ENCODE peak calls at places on chromosomes 11 and 22, in six cellular contexts. L is cardiac muscle cell, S is IMR-90, X is ovary, G is uterus, A is BE2C. I is an unnamed sample.

GRCh38 chr11:121152764-121153163 is 51.7 kb downstream of the TECTA start:
- DNase-seq in G (no peak), L (no peak), S (no peak), A (no peak), X (no peak), I (no peak)

GRCh38 chr11:57800444-57801184 is 39.0 kb downstream of the CTNND1 start:
- DNase-seq in A (no peak), G (no peak), X (no peak), L (peak; percentile 59), S (peak; percentile 74), I (no peak)

GRCh38 chr11:47412152-47412746 is 3.9 kb downstream of the SLC39A13 start:
- DNase-seq in A (peak; percentile 65), S (peak; percentile 26), G (no peak), L (peak; percentile 68), X (no peak), I (peak; percentile 76)

GRCh38 chr11:110761131-110761530 is 48.9 kb upstream of the ARHGAP20 start:
- DNase-seq in L (no peak), A (no peak), X (no peak), G (no peak), S (no peak), I (no peak)

GRCh38 chr11:78417175-78417887 is at the start of gene GAB2:
- DNase-seq in A (no peak), L (no peak), X (no peak), S (no peak), G (no peak), I (peak; percentile 2)

GRCh38 chr11:69931994-69932910 is 113.0 kb upstream of the FGF3 start:
- DNase-seq in L (no peak), S (no peak), G (no peak), X (no peak), A (peak; percentile 5), I (no peak)

GRCh38 chr11:130389315-130389935 is 39.0 kb downstream of the ADAMTS8 start:
- DNase-seq in G (no peak), S (no peak), A (no peak), X (no peak), L (no peak), I (no peak)

GRCh38 chr11:133163463-133164419 is 368.6 kb downstream of the OPCML start:
- DNase-seq in G (no peak), A (no peak), L (peak; percentile 71), S (peak; percentile 20), X (no peak), I (no peak)

GRCh38 chr22:36364255-36365019 is 23.3 kb downstream of the MYH9 start:
- DNase-seq in G (no peak), A (no peak), X (no peak), L (no peak), S (no peak), I (no peak)

GRCh38 chr22:21449531-21450319 is 17.5 kb upstream of the TMEM191C start:
- DNase-seq in G (peak; percentile 9), S (peak; percentile 13), X (no peak), L (no peak), A (peak; percentile 12), I (no peak)

GRCh38 chr11:72303179-72303578 is 59.2 kb upstream of the PHOX2A start:
- DNase-seq in G (no peak), L (no peak), A (no peak), X (no peak), S (no peak), I (no peak)

GRCh38 chr11:120663142-120663541 is 151.6 kb downstream of the GRIK4 start:
- DNase-seq in G (no peak), S (no peak), L (no peak), X (no peak), A (no peak), I (no peak)

GRCh38 chr11:2728663-2729332 is 29.0 kb upstream of the KCNQ1OT1 start:
- DNase-seq in G (no peak), A (no peak), S (no peak), L (no peak), X (no peak), I (no peak)

GRCh38 chr11:108210441-108210840 is 12.0 kb downstream of the NPAT start:
- DNase-seq in G (no peak), X (no peak), L (no peak), S (no peak), A (no peak), I (no peak)

GRCh38 chr22:45149671-45150070 is 14.1 kb upstream of the NUP50 start:
- DNase-seq in S (peak; percentile 78), L (no peak), A (no peak), X (no peak), G (no peak), I (no peak)

GRCh38 chr11:28058333-28058732 is 49.6 kb downstream of the KIF18A start:
- DNase-seq in G (no peak), X (no peak), L (peak; percentile 64), S (peak; percentile 51), A (no peak), I (no peak)

GRCh38 chr11:16891964-16892363 is 122.2 kb downstream of the PLEKHA7 start:
- DNase-seq in X (no peak), G (no peak), A (no peak), S (peak; percentile 70), L (no peak), I (peak; percentile 56)

GRCh38 chr11:122646549-122647340 is 8.8 kb upstream of the UBASH3B start:
- DNase-seq in L (no peak), G (no peak), A (no peak), X (no peak), S (peak; percentile 85), I (peak; percentile 61)

GRCh38 chr22:21078916-21079315 is 33.2 kb downstream of the LRRC74B start:
- DNase-seq in S (no peak), X (no peak), G (no peak), L (no peak), A (no peak), I (no peak)

GRCh38 chr22:39315389-39315788 is 4.0 kb downstream of the RPL3 start:
- DNase-seq in G (no peak), S (no peak), A (no peak), L (no peak), X (no peak), I (no peak)

GRCh38 chr22:39312410-39312809 is 7.0 kb downstream of the RPL3 start:
- DNase-seq in X (no peak), S (no peak), A (no peak), L (no peak), G (no peak), I (no peak)

GRCh38 chr22:39316440-39317083 is 2.9 kb downstream of the RPL3 start:
- DNase-seq in G (peak; percentile 82), L (peak; percentile 83), X (peak; percentile 77), A (peak; percentile 87), S (peak; percentile 95), I (peak; percentile 80)

GRCh38 chr22:39313258-39314001 is 6.0 kb downstream of the RPL3 start:
- DNase-seq in S (no peak), A (no peak), G (no peak), X (no peak), L (no peak), I (no peak)

DNA sequence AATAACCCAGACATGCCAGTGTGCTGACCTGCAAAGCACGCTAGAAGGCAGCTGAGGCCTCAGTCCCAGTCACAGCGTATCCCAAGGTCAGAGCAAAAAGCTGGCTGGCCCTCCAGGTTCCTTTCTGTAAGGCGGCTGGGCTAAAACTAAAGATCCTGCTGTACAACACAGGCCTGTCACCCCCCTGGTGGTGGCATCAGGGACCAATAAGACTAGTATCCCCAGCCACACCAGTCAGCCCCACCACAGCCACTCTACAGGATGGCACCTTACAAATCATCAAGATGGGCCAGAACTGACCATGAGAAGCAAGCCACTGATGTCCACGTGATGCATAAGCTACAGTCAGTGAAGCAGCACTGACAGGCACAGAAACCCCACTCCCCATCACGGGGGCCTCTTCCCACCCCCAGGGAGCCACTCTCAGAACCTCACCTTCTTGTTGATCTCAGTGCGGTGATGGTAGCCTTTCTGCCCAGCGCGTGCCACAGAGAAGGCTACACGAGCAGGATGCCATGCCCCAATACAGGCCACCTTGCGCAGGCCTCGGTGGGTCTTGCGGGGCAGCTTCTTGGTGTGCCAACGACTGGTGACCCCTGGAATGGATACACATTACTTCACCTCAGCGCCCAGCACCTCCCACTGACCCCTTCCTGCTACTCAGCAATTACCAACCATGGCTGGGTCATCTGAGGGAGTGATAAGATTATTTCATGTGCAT is 5.0 kb downstream of the RPL3 start:
- DNase-seq in A (peak; percentile 58), G (no peak), L (no peak), S (no peak), X (no peak), I (no peak)
- H3K36me3 ChIP-seq in A (peaks cover 90% of the 10 kb centered on the region), G (no peaks in the 10 kb centered on the region), L (peaks cover 61% of the 10 kb centered on the region), S (peaks cover 78% of the 10 kb centered on the region), X (no peaks in the 10 kb centered on the region), I (peaks cover 81% of the 10 kb centered on the region)

GRCh38 chr11:81222491-81222890 is 1511.2 kb downstream of the FAM181B start:
- DNase-seq in S (no peak), L (no peak), X (no peak), G (no peak), A (no peak), I (no peak)

GRCh38 chr11:81219661-81220060 is 1514.0 kb downstream of the FAM181B start:
- DNase-seq in S (no peak), L (no peak), A (no peak), X (no peak), G (no peak), I (no peak)

GRCh38 chr11:81218440-81218839 is 1515.2 kb downstream of the FAM181B start:
- DNase-seq in L (no peak), X (no peak), S (no peak), A (no peak), G (no peak), I (no peak)

GRCh38 chr11:81224396-81224795 is 1509.3 kb downstream of the FAM181B start:
- DNase-seq in G (no peak), L (no peak), X (no peak), A (no peak), S (no peak), I (no peak)

GRCh38 chr11:81220166-81220895 is 1513.3 kb downstream of the FAM181B start:
- DNase-seq in G (no peak), S (no peak), A (no peak), X (no peak), L (no peak), I (no peak)
- H3K4me3 ChIP-seq in G (peak overlapping the region; percentile 11), S (no peak overlapping the region), A (no peak overlapping the region), X (peak overlapping the region; percentile 6), L (no peak overlapping the region), I (no peak overlapping the region)

GRCh38 chr11:90646706-90647105 is 423.9 kb upstream of the CHORDC1 start:
- DNase-seq in X (no peak), L (no peak), G (no peak), A (no peak), S (no peak), I (no peak)

GRCh38 chr11:90646266-90646665 is 423.4 kb upstream of the CHORDC1 start:
- DNase-seq in S (no peak), G (no peak), L (no peak), A (no peak), X (no peak), I (no peak)

GRCh38 chr11:90650124-90650523 is 427.3 kb upstream of the CHORDC1 start:
- DNase-seq in X (no peak), A (no peak), S (no peak), G (no peak), L (no peak), I (no peak)
- H3K9me3 ChIP-seq in X (no peaks in the 10 kb centered on the region), A (no peaks in the 10 kb centered on the region), S (no peaks in the 10 kb centered on the region), G (no peaks in the 10 kb centered on the region), L (no peaks in the 10 kb centered on the region), I (no peaks in the 10 kb centered on the region)

DNA sequence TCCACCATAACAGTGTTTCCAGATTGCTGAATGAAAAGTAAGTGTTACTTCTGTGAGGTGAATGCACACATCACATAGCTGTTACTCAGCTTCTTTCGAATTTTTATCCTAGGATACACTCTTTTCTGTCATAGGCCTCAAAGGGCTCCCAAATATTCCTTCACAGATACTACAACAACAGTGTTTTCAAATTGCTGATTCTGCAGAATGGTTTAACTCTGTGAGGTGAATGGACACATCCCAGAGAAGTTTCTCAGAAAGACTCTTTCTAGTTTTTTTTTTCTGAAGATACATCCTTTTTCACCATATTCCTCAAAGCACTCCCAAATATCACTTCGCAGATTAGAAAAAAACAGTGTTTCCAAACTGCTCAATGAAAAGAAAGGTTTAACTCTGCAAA is 221.1 kb downstream of the OR4A5 start:
- DNase-seq in S (no peak), X (no peak), G (no peak), L (no peak), A (no peak), I (no peak)
- H3K36me3 ChIP-seq in S (no peaks in the 10 kb centered on the region), X (no peaks in the 10 kb centered on the region), G (no peaks in the 10 kb centered on the region), L (no peaks in the 10 kb centered on the region), A (no peaks in the 10 kb centered on the region), I (no peaks in the 10 kb centered on the region)